ENCODE peak calls at places on chromosomes 4 and X, in six cellular contexts. One of them, this sample, is unnamed.

GRCh38 chr4:143559757-143560147 is 46.2 kb downstream of the SMARCA5 start:
- DNase-seq in K562: no peak
- DNase-seq in SK-N-SH: peak; percentile 53
- DNase-seq in HL-60: no peak
- DNase-seq in GM23338: peak; percentile 49
- DNase-seq in Panc1: no peak
- DNase-seq in this sample: no peak

GRCh38 chr4:147826288-147826646 is 94.4 kb downstream of the ARHGAP10 start:
- DNase-seq in K562: no peak
- DNase-seq in SK-N-SH: no peak
- DNase-seq in HL-60: no peak
- DNase-seq in GM23338: no peak
- DNase-seq in Panc1: no peak
- DNase-seq in this sample: no peak

GRCh38 chrX:68571292-68572256 is 72.7 kb downstream of the YIPF6 start:
- DNase-seq in K562: peak; percentile 51
- DNase-seq in SK-N-SH: no peak
- DNase-seq in HL-60: peak; percentile 53
- DNase-seq in GM23338: no peak
- DNase-seq in Panc1: peak; percentile 32
- DNase-seq in this sample: peak; percentile 31

GRCh38 chrX:143669395-143669794 is 33.5 kb upstream of the SLITRK4 start:
- DNase-seq in K562: no peak
- DNase-seq in SK-N-SH: no peak
- DNase-seq in HL-60: no peak
- DNase-seq in GM23338: peak; percentile 8
- DNase-seq in Panc1: no peak
- DNase-seq in this sample: no peak

GRCh38 chr4:6337331-6337935 is 67.8 kb downstream of the WFS1 start:
- DNase-seq in K562: no peak
- DNase-seq in SK-N-SH: no peak
- DNase-seq in HL-60: no peak
- DNase-seq in GM23338: no peak
- DNase-seq in Panc1: no peak
- DNase-seq in this sample: no peak

GRCh38 chr4:138668309-138668708 is 347.3 kb upstream of the NOCT start:
- DNase-seq in K562: no peak
- DNase-seq in SK-N-SH: no peak
- DNase-seq in HL-60: no peak
- DNase-seq in GM23338: no peak
- DNase-seq in Panc1: no peak
- DNase-seq in this sample: no peak

GRCh38 chr4:15659768-15660394 is 4.7 kb upstream of the FBXL5 start:
- DNase-seq in K562: no peak
- DNase-seq in SK-N-SH: no peak
- DNase-seq in HL-60: peak; percentile 90
- DNase-seq in GM23338: no peak
- DNase-seq in Panc1: no peak
- DNase-seq in this sample: no peak

GRCh38 chrX:19670321-19670750 is 155.0 kb upstream of the MAP3K15 start:
- DNase-seq in K562: no peak
- DNase-seq in SK-N-SH: no peak
- DNase-seq in HL-60: no peak
- DNase-seq in GM23338: no peak
- DNase-seq in Panc1: no peak
- DNase-seq in this sample: no peak

GRCh38 chrX:120791013-120791643 is 84.5 kb downstream of the CT47B1 start:
- DNase-seq in K562: no peak
- DNase-seq in SK-N-SH: no peak
- DNase-seq in HL-60: no peak
- DNase-seq in GM23338: no peak
- DNase-seq in Panc1: no peak
- DNase-seq in this sample: no peak

GRCh38 chr4:110087116-110087708 is 111.2 kb downstream of the ELOVL6 start:
- DNase-seq in K562: no peak
- DNase-seq in SK-N-SH: no peak
- DNase-seq in HL-60: no peak
- DNase-seq in GM23338: no peak
- DNase-seq in Panc1: no peak
- DNase-seq in this sample: no peak

GRCh38 chr4:133996431-133997121 is 205.0 kb downstream of the PABPC4L start:
- DNase-seq in K562: no peak
- DNase-seq in SK-N-SH: no peak
- DNase-seq in HL-60: no peak
- DNase-seq in GM23338: peak; percentile 1
- DNase-seq in Panc1: no peak
- DNase-seq in this sample: no peak

GRCh38 chrX:123698979-123699378 is 33.9 kb downstream of the THOC2 start:
- DNase-seq in K562: no peak
- DNase-seq in SK-N-SH: no peak
- DNase-seq in HL-60: no peak
- DNase-seq in GM23338: no peak
- DNase-seq in Panc1: no peak
- DNase-seq in this sample: no peak

GRCh38 chr4:122293374-122294365 is 85.1 kb upstream of the ADAD1 start:
- DNase-seq in K562: no peak
- DNase-seq in SK-N-SH: no peak
- DNase-seq in HL-60: no peak
- DNase-seq in GM23338: peak; percentile 9
- DNase-seq in Panc1: no peak
- DNase-seq in this sample: no peak

DNA sequence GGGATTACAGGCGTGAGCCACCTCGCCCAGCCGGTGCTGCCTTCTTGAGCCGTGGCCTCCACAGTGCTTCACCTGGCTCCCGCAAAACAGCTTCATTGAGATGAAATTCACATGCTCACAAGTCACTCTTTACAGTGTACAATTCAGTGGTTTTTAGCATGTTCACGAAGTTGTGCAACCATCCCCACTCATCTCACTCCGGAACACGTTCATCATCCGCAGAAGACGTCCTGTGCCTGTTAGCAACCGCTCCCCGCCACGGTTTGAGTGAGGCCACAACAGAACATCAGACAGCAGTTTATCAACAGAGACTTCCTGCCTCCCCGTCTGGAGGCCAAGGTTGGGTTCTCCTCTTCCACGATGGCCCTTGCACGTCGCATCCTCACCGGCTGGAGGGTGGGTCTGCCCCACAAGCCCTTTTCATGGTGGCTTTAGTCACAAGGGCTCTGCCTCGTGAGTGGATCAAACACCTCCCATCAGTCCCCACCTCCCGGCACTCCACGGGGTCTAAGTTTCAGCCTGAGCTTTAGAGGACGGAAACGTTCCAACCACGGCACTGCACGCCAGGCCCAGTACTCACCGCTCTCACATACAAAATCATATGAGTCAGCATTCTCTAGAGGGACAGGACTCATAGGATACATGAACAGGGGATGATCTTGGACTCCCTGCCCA is 29.6 kb upstream of the SPON2 start:
- DNase-seq in K562: no peak
- DNase-seq in SK-N-SH: peak; percentile 20
- DNase-seq in HL-60: peak; percentile 85
- DNase-seq in GM23338: no peak
- DNase-seq in Panc1: no peak
- DNase-seq in this sample: no peak
- TF ChIP-seq REST in K562: no peak
- TF ChIP-seq REST in SK-N-SH: no peak
- TF ChIP-seq REST in HL-60: no peak
- TF ChIP-seq REST in GM23338: no peak
- TF ChIP-seq REST in Panc1: no peak
- TF ChIP-seq REST in this sample: no peak

GRCh38 chr4:124934921-124935320 is 222.4 kb upstream of the ANKRD50 start:
- DNase-seq in K562: no peak
- DNase-seq in SK-N-SH: no peak
- DNase-seq in HL-60: no peak
- DNase-seq in GM23338: no peak
- DNase-seq in Panc1: no peak
- DNase-seq in this sample: no peak

GRCh38 chr4:124932447-124932846 is 219.9 kb upstream of the ANKRD50 start:
- DNase-seq in K562: no peak
- DNase-seq in SK-N-SH: no peak
- DNase-seq in HL-60: no peak
- DNase-seq in GM23338: no peak
- DNase-seq in Panc1: no peak
- DNase-seq in this sample: no peak

GRCh38 chr4:124933521-124933920 is 221.0 kb upstream of the ANKRD50 start:
- DNase-seq in K562: no peak
- DNase-seq in SK-N-SH: no peak
- DNase-seq in HL-60: no peak
- DNase-seq in GM23338: no peak
- DNase-seq in Panc1: no peak
- DNase-seq in this sample: no peak

GRCh38 chr4:124936427-124936826 is 223.9 kb upstream of the ANKRD50 start:
- DNase-seq in K562: no peak
- DNase-seq in SK-N-SH: peak; percentile 2
- DNase-seq in HL-60: no peak
- DNase-seq in GM23338: no peak
- DNase-seq in Panc1: no peak
- DNase-seq in this sample: no peak

DNA sequence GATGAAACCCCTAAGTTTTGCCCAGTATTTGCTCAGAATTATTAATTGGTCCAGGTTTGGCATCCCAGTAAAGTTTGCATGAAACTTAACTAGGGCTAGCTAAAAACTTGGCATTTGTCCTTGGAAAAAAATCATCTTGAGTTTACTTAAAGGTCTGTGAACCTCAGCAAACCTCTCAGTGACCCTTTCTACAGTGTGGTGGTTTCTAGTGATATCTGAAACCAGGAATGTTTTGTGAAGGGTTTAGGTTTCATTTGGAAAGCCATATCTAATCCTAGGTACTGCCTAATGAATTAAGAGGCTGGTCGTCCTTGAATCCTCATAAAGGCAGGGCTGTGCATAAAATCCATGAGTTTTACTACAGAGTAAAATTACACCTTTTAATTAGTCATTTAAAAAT is 218.5 kb upstream of the ANKRD50 start:
- DNase-seq in K562: no peak
- DNase-seq in SK-N-SH: no peak
- DNase-seq in HL-60: no peak
- DNase-seq in GM23338: no peak
- DNase-seq in Panc1: no peak
- DNase-seq in this sample: no peak
- TF ChIP-seq REST in K562: no peak
- TF ChIP-seq REST in SK-N-SH: no peak
- TF ChIP-seq REST in HL-60: no peak
- TF ChIP-seq REST in GM23338: no peak
- TF ChIP-seq REST in Panc1: no peak
- TF ChIP-seq REST in this sample: no peak

DNA sequence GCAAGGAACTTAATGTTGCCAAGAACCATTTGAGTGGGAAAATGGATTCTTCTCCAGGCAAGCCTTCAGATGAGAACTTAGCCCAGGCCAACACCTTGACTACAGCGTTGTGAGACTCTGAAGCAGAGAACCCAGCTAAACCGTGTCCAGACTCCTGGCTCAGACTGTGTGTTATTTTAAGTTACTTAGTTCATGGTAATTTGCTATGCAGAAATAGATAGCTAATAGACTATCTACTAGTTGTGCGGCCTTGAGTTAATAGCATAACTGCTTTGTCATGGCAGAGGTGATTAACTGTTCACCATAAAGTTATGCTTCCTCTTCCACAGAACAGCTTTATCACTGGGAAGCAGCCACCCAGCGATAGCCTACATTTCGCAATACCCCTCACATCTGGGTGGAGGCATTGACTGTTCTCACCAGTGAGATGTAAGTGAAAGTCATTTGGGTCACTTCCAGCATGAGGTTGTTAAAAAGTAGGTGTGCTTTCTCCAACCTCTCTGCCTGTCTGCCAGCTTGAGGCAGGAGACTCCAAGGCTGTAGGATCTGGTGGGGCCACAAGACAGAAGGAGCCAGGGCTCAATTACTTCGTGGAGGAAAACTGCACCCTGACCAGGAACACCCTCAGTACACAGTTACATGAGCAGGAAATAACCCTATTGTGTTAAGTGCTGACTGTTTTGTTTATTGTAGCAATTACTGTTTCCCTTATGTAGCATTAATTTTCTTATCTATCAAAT is 94.2 kb downstream of the GPAT3 start:
- DNase-seq in K562: peak; percentile 93
- DNase-seq in SK-N-SH: no peak
- DNase-seq in HL-60: peak; percentile 94
- DNase-seq in GM23338: no peak
- DNase-seq in Panc1: no peak
- DNase-seq in this sample: no peak
- TF ChIP-seq REST in K562: no peak
- TF ChIP-seq REST in SK-N-SH: no peak
- TF ChIP-seq REST in HL-60: no peak
- TF ChIP-seq REST in GM23338: no peak
- TF ChIP-seq REST in Panc1: no peak
- TF ChIP-seq REST in this sample: no peak

GRCh38 chr4:128287871-128288688 is 467 bp upstream of the PGRMC2 start:
- DNase-seq in K562: peak; percentile 99
- DNase-seq in SK-N-SH: peak; percentile 99
- DNase-seq in HL-60: peak; percentile 97
- DNase-seq in GM23338: peak; percentile 100
- DNase-seq in Panc1: peak; percentile 89
- DNase-seq in this sample: peak; percentile 98

GRCh38 chr4:128287159-128287870 is at the start of gene PGRMC2:
- DNase-seq in K562: peak; percentile 38
- DNase-seq in SK-N-SH: peak; percentile 61
- DNase-seq in HL-60: no peak
- DNase-seq in GM23338: peak; percentile 75
- DNase-seq in Panc1: no peak
- DNase-seq in this sample: peak; percentile 48

GRCh38 chr4:128289523-128290158 is 2.0 kb upstream of the PGRMC2 start:
- DNase-seq in K562: peak; percentile 47
- DNase-seq in SK-N-SH: no peak
- DNase-seq in HL-60: no peak
- DNase-seq in GM23338: no peak
- DNase-seq in Panc1: no peak
- DNase-seq in this sample: no peak

GRCh38 chr4:128290526-128290925 is 2.9 kb upstream of the PGRMC2 start:
- DNase-seq in K562: no peak
- DNase-seq in SK-N-SH: no peak
- DNase-seq in HL-60: no peak
- DNase-seq in GM23338: no peak
- DNase-seq in Panc1: no peak
- DNase-seq in this sample: no peak

GRCh38 chr4:128288689-128289106 is 1.1 kb upstream of the PGRMC2 start:
- DNase-seq in K562: no peak
- DNase-seq in SK-N-SH: no peak
- DNase-seq in HL-60: no peak
- DNase-seq in GM23338: peak; percentile 64
- DNase-seq in Panc1: no peak
- DNase-seq in this sample: peak; percentile 33
- TF ChIP-seq REST in K562: no peak
- TF ChIP-seq REST in SK-N-SH: no peak
- TF ChIP-seq REST in HL-60: no peak
- TF ChIP-seq REST in GM23338: no peak
- TF ChIP-seq REST in Panc1: no peak
- TF ChIP-seq REST in this sample: no peak

DNA sequence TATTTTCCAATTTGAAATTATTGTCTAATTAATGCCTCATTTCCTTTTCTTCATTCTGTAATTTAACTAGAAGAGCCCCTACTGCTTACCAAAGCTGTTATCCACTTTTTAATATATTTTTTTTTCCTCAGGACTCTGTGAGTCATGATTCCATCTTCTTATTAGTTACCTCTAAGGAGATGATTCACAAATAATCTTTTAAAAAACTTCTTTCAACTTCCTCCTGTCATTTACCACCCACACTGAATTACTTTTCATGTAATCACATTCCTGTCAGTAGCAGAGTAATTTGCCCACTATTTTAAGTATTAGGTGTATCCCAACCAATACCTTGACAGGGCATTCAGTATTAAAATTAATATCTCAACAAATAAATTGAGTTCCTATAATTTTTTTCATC is 470.9 kb upstream of the ADGRL3 start:
- DNase-seq in K562: no peak
- DNase-seq in SK-N-SH: no peak
- DNase-seq in HL-60: no peak
- DNase-seq in GM23338: no peak
- DNase-seq in Panc1: no peak
- DNase-seq in this sample: no peak
- TF ChIP-seq REST in K562: no peak
- TF ChIP-seq REST in SK-N-SH: no peak
- TF ChIP-seq REST in HL-60: no peak
- TF ChIP-seq REST in GM23338: no peak
- TF ChIP-seq REST in Panc1: no peak
- TF ChIP-seq REST in this sample: no peak